ENCODE peak calls at places on chromosome 22, in seven cellular contexts. A, R, Q, P, S, V and Y are unnamed samples.

GRCh38 chr22:35642305-35642741 is 5.9 kb upstream of the APOL6 start:
- DNase-seq in Q (no peak), A (no peak), V (no peak), R (peak), P (no peak), S (no peak), Y (no peak)

GRCh38 chr22:21873619-21874018 is 6.2 kb upstream of the MAPK1 start:
- DNase-seq in S (no peak), Q (no peak), A (no peak), V (no peak), P (no peak), R (no peak), Y (no peak)

GRCh38 chr22:19940536-19941364 is 822 bp upstream of the COMT start:
- DNase-seq in A (no peak), P (no peak), S (no peak), Q (no peak), V (no peak), R (no peak), Y (no peak)

GRCh38 chr22:41845380-41846267 is 12.7 kb downstream of the SREBF2 start:
- DNase-seq in R (no peak), S (no peak), V (no peak), Q (no peak), P (no peak), A (no peak), Y (no peak)

GRCh38 chr22:46730568-46731245 is 7.3 kb downstream of the CERK start:
- DNase-seq in V (no peak), P (no peak), A (peak), R (no peak), Q (no peak), S (no peak), Y (no peak)

GRCh38 chr22:24875862-24876506 is 70.0 kb downstream of the SGSM1 start:
- DNase-seq in R (no peak), V (no peak), A (no peak), Q (peak), P (peak), S (no peak), Y (peak)

GRCh38 chr22:20115691-20116375 is at the start of gene RANBP1:
- DNase-seq in A (peak), P (no peak), V (no peak), R (no peak), S (no peak), Q (no peak), Y (no peak)

GRCh38 chr22:29449296-29449863 is 11.0 kb downstream of the RFPL1 start:
- DNase-seq in V (no peak), Q (no peak), S (no peak), P (no peak), R (no peak), A (no peak), Y (no peak)

GRCh38 chr22:26479043-26479791 is 4.4 kb downstream of the HPS4 start:
- DNase-seq in V (no peak), Q (no peak), S (no peak), R (no peak), P (no peak), A (no peak), Y (no peak)

GRCh38 chr22:46085831-46086576 is 64.3 kb upstream of the PPARA start:
- DNase-seq in Q (no peak), V (no peak), P (peak), A (peak), S (peak), R (peak), Y (peak)

GRCh38 chr22:22948651-22949611 is 61.3 kb downstream of the IGLL5 start:
- DNase-seq in R (no peak), A (no peak), Q (no peak), V (no peak), S (peak), P (peak), Y (no peak)

GRCh38 chr22:19271856-19272535 is 19.5 kb downstream of the CLTCL1 start:
- DNase-seq in Q (no peak), S (no peak), A (no peak), V (no peak), R (no peak), P (peak), Y (peak)

GRCh38 chr22:41833369-41834004 is 582 bp downstream of the SREBF2 start:
- DNase-seq in A (peak), P (peak), R (peak), S (no peak), V (peak), Q (peak), Y (no peak)

GRCh38 chr22:24485608-24486007 is 9.5 kb upstream of the UPB1 start:
- DNase-seq in P (no peak), R (no peak), S (no peak), V (no peak), Q (no peak), A (no peak), Y (no peak)

GRCh38 chr22:29782061-29782845 is 15.1 kb downstream of the UQCR10 start:
- DNase-seq in V (no peak), P (peak), Q (no peak), S (no peak), A (peak), R (peak), Y (peak)

GRCh38 chr22:41540365-41540764 is 3.9 kb downstream of the POLR3H start:
- DNase-seq in P (no peak), A (no peak), S (no peak), V (no peak), Q (no peak), R (no peak), Y (no peak)

GRCh38 chr22:46066691-46067090 is 83.6 kb upstream of the PPARA start:
- DNase-seq in V (no peak), Q (no peak), A (peak), R (peak), P (peak), S (no peak), Y (peak)

GRCh38 chr22:27534720-27535125 is 266.8 kb downstream of the MN1 start:
- DNase-seq in P (peak), Q (no peak), A (no peak), S (peak), R (no peak), V (no peak), Y (peak)

GRCh38 chr22:46449974-46450745 is 87.3 kb downstream of the CELSR1 start:
- DNase-seq in A (no peak), P (no peak), Q (no peak), S (no peak), R (no peak), V (no peak), Y (no peak)

GRCh38 chr22:45007946-45008852 is 1.6 kb downstream of the PHF21B start:
- DNase-seq in V (no peak), A (no peak), S (no peak), Q (peak), R (no peak), P (no peak), Y (peak)

GRCh38 chr22:28594784-28595324 is 84.8 kb downstream of the TTC28 start:
- DNase-seq in P (peak), R (no peak), V (no peak), Q (no peak), A (no peak), S (peak), Y (peak)

GRCh38 chr22:21779444-21779843 is 43.9 kb upstream of the YPEL1 start:
- DNase-seq in V (no peak), A (no peak), P (no peak), S (no peak), Q (no peak), R (no peak), Y (no peak)

GRCh38 chr22:21009638-21010425 is 5.1 kb upstream of the P2RX6 start:
- DNase-seq in R (peak), A (no peak), S (no peak), V (no peak), Q (peak), P (peak), Y (peak)

GRCh38 chr22:47298017-47298820 is 535.8 kb downstream of the TBC1D22A start:
- DNase-seq in S (no peak), A (no peak), Q (no peak), P (no peak), R (no peak), V (no peak), Y (no peak)

GRCh38 chr22:49672013-49672516 is 155.6 kb downstream of the BRD1 start:
- DNase-seq in A (no peak), R (no peak), V (no peak), P (no peak), S (no peak), Q (no peak), Y (no peak)

GRCh38 chr22:36386351-36386899 is 1.3 kb downstream of the MYH9 start:
- DNase-seq in R (peak), S (no peak), P (no peak), V (no peak), A (peak), Q (no peak), Y (peak)

GRCh38 chr22:32824531-32825315 is 23.2 kb downstream of the TIMP3 start:
- DNase-seq in P (no peak), S (no peak), A (no peak), V (no peak), R (no peak), Q (no peak), Y (no peak)

DNA sequence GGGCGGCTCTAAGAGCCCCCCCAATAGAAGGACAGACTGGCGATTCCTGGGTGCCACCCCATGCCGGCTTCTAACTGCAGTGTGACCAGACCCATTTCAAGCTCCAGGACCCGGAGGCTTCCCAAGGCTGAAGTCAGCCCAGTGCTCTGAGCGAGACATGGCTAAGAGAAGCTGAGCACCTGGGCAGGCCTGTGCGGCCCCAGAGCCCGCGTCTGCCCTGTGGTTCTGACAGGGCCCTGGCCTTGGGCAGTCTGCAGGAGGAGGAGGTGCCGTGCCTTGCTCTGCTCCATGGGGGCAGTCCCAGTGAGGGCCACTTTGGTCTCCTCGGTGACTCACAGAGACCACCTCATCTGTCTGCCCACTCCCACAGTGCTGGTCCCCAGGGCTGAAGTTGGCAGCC is 1314.2 kb downstream of the BRD1 start:
- DNase-seq in P (no peak), Q (no peak), R (no peak), V (no peak), S (no peak), A (no peak), Y (no peak)
- TF ChIP-seq CTCF in P (no peak), Q (no peak), R (no peak), V (no peak), S (no peak), A (no peak), Y (no peak)

GRCh38 chr22:31625257-31625640 is 36.8 kb downstream of the PISD start:
- DNase-seq in A (no peak), Q (no peak), R (no peak), S (no peak), P (no peak), V (no peak), Y (no peak)

GRCh38 chr22:31621507-31622160 is 40.4 kb downstream of the PISD start:
- DNase-seq in V (no peak), S (no peak), A (no peak), P (no peak), R (no peak), Q (no peak), Y (no peak)

GRCh38 chr22:31622980-31623379 is 39.0 kb downstream of the PISD start:
- DNase-seq in A (no peak), R (no peak), P (no peak), Q (no peak), S (no peak), V (no peak), Y (no peak)

GRCh38 chr22:31625661-31626426 is 36.2 kb downstream of the PISD start:
- DNase-seq in Q (peak), P (no peak), V (no peak), S (no peak), R (peak), A (peak), Y (peak)

GRCh38 chr22:31623634-31624312 is 38.2 kb downstream of the PISD start:
- DNase-seq in V (no peak), R (no peak), A (no peak), S (no peak), P (no peak), Q (no peak), Y (no peak)
- TF ChIP-seq CTCF in V (no peak), R (no peak), A (no peak), S (no peak), P (no peak), Q (no peak), Y (no peak)

DNA sequence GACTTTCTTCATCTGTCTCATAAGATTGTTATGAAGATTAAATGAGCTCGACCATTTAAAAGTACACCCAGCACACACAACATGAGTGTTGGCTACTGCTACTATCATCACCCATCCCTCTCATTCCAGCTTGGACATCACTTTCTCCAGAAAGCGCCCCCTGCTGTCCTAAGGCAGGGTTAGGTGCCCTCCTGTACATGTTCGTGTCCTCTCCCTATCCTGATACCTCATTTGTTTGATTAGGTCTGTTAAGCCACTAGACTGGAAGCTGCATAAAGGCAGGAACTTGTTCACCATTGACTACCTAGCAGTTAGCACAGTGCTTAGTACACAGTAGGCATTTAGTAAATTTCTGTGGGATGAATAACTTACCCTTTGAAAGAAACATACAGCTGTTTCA is 85.5 kb downstream of the ENTHD1 start:
- DNase-seq in Q (no peak), P (peak), R (peak), V (peak), S (no peak), A (no peak), Y (peak)
- TF ChIP-seq CTCF in Q (peak), P (peak), R (peak), V (no peak), S (peak), A (no peak), Y (peak)

DNA sequence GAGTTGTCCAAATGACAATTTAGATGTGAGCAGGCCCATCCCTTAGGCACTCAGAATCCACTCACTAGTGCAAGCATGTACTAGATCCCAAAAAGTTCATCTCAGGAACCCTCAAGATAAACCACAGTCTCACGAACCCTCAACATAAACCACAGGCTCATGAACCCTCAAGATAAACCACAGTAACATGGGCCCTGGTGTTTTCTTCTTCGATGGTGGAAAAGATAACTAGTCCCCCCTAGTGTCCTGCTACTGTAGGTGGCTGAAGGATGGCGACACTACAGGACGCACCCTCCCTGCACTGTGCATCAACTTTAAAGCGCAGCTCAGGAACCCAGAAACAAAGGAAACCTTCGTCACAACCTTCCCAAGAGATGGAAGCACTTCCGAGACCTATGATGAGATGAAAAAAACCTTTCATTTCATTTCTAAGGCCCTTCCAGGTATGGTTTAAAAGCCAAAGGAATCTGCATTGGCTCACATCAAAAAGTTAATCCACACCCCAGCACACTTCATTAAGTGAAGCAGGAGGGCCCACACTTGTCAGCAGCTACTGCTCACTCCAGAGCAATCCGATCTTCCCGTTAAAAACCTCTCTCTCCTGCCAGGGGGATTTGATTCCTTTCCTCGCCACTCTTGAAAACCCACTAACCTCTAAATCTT is 2.4 kb downstream of the LARGE1 start:
- DNase-seq in S (no peak), V (no peak), Q (no peak), P (no peak), R (no peak), A (no peak), Y (no peak)
- TF ChIP-seq CTCF in S (peak), V (no peak), Q (no peak), P (no peak), R (peak), A (peak), Y (no peak)

GRCh38 chr22:31613286-31613903 is 48.6 kb downstream of the PISD start:
- DNase-seq in R (no peak), S (no peak), Q (no peak), V (no peak), A (no peak), P (no peak), Y (no peak)
- TF ChIP-seq CTCF in R (no peak), S (no peak), Q (no peak), V (no peak), A (no peak), P (no peak), Y (no peak)

GRCh38 chr22:43881091-43882061 is 10.4 kb downstream of the PNPLA5 start:
- DNase-seq in Q (no peak), R (no peak), P (no peak), A (no peak), V (no peak), S (no peak), Y (no peak)

GRCh38 chr22:43882122-43882767 is 9.6 kb downstream of the PNPLA5 start:
- DNase-seq in Q (no peak), S (no peak), A (no peak), P (no peak), V (no peak), R (no peak), Y (no peak)

GRCh38 chr22:43883719-43884415 is 7.9 kb downstream of the PNPLA5 start:
- DNase-seq in Q (no peak), S (no peak), A (no peak), V (no peak), P (no peak), R (no peak), Y (no peak)

GRCh38 chr22:43884600-43885318 is 7.1 kb downstream of the PNPLA5 start:
- DNase-seq in P (peak), R (peak), S (no peak), V (peak), A (peak), Q (peak), Y (peak)

GRCh38 chr22:43883012-43883661 is 8.7 kb downstream of the PNPLA5 start:
- DNase-seq in Q (peak), V (peak), A (no peak), R (peak), S (no peak), P (peak), Y (peak)
- TF ChIP-seq CTCF in Q (peak), V (peak), A (peak), R (peak), S (peak), P (peak), Y (peak)

DNA sequence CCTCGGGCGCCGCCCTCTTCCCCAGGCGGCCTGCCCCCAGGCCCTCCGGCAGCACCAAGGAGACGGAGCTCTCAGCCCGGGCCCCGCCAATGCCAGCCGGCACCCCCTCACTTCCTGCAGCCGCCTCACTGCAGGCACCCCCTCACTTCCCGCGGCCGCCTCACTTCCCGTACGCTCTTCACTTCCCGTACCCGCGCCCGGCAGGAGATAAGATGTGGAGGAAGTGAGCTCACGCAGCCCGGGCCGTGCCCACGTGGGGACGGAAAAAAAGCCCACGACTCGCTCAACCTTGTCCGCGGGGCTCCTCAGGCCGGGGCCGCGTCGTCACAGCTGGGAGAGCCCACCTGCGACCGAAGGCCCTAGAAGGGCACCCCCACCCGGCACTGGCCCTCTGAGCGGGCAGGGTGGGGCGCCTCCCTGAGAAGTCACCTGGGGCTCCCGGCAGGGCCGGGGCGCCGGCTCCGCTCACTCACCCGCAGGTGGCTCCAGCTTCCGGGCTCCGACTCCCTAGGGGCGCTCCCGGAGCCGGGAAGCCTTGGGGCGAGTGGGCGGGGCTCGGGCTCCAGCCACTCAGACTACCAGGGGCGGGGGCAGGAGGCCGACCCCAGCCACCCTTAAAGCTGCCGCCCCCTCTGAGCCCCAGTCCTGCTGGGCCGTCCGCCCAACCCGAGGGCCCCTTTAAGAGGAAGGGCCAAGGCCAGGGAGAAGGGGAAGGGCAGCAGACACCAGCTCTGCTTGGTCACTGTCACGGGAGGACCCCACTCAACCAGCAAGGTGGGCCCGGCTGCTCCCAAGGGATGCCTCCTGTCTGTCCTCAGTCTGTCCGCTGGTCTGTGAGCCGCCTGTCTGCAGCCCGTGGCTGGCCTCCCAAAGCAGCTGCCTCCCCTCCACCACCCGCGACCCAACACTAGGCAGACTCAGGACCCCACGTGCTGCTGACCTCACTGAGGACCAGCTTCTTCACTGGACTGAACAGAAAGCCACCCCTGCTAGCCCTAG is 31.4 kb downstream of the PISD start:
- DNase-seq in S (no peak), P (peak), Q (peak), V (peak), R (peak), A (peak), Y (peak)
- TF ChIP-seq CTCF in S (no peak), P (no peak), Q (no peak), V (no peak), R (no peak), A (no peak), Y (no peak)

GRCh38 chr22:37547249-37547741 is 13.0 kb upstream of the CDC42EP1 start:
- DNase-seq in P (no peak), A (no peak), R (no peak), V (no peak), Q (no peak), S (no peak), Y (no peak)

GRCh38 chr22:37551981-37552380 is 8.3 kb upstream of the CDC42EP1 start:
- DNase-seq in A (no peak), P (no peak), V (no peak), R (no peak), S (no peak), Q (no peak), Y (no peak)

GRCh38 chr22:37546436-37547248 is 13.6 kb upstream of the CDC42EP1 start:
- DNase-seq in P (peak), S (no peak), Q (no peak), A (peak), R (peak), V (no peak), Y (no peak)

GRCh38 chr22:37552560-37553163 is 7.6 kb upstream of the CDC42EP1 start:
- DNase-seq in R (peak), V (no peak), P (peak), S (no peak), Q (peak), A (peak), Y (peak)

GRCh38 chr22:37549704-37550059 is 10.6 kb upstream of the CDC42EP1 start:
- DNase-seq in S (no peak), A (peak), Q (no peak), P (peak), R (no peak), V (no peak), Y (no peak)
- TF ChIP-seq CTCF in S (peak), A (peak), Q (no peak), P (no peak), R (no peak), V (no peak), Y (no peak)

GRCh38 chr22:38199826-38200559 is 1.8 kb upstream of the MAFF start:
- DNase-seq in Q (no peak), S (no peak), V (no peak), R (no peak), A (no peak), P (no peak), Y (no peak)
- TF ChIP-seq CTCF in Q (no peak), S (no peak), V (no peak), R (no peak), A (no peak), P (no peak), Y (no peak)